ENCODE peak calls at places on chromosomes 4 and X, in seven cellular contexts. H is AML-193, G is RKO, I is H9, V is activated gamma-delta T cell treated with Interleukin-2 at 50 U/mL for 16 hours, B is GM12865, U is D341Med. T is an unnamed sample.

GRCh38 chrX:10137516-10137915 is 19.3 kb upstream of the CLCN4 start:
- DNase-seq in G (no peak), U (no peak), H (no peak), V (no peak), B (no peak), I (no peak), T (no peak)

GRCh38 chr4:81352476-81352875 is 119.2 kb downstream of the RASGEF1B start:
- DNase-seq in U (no peak), I (no peak), H (no peak), B (no peak), G (no peak), V (no peak), T (no peak)

GRCh38 chrX:9464435-9465371 is at the start of gene TBL1X:
- DNase-seq in G (peak), H (no peak), I (peak), B (peak), U (peak), V (peak), T (no peak)

GRCh38 chr4:3854661-3855060 is 88.5 kb downstream of the ADRA2C start:
- DNase-seq in G (no peak), V (no peak), H (no peak), U (no peak), I (no peak), B (no peak), T (no peak)

GRCh38 chr4:143199503-143199902 is 14.8 kb downstream of the USP38 start:
- DNase-seq in B (no peak), V (no peak), G (no peak), U (no peak), H (no peak), I (no peak), T (no peak)

GRCh38 chrX:4239650-4240540 is 526.4 kb upstream of the PRKX start:
- DNase-seq in G (peak), H (no peak), U (no peak), I (no peak), B (no peak), V (no peak), T (no peak)

GRCh38 chr4:156660470-156660869 is 311.1 kb downstream of the PDGFC start:
- DNase-seq in V (no peak), H (no peak), I (no peak), U (no peak), G (no peak), B (no peak), T (no peak)

GRCh38 chrX:154021131-154021611 is 1.5 kb upstream of the IRAK1 start:
- DNase-seq in H (no peak), V (no peak), I (no peak), B (peak), G (peak), U (no peak), T (no peak)

GRCh38 chr4:14079601-14080000 is 452.1 kb upstream of the BOD1L1 start:
- DNase-seq in G (no peak), I (no peak), B (no peak), U (no peak), V (no peak), H (no peak), T (no peak)